ENCODE peak calls at places on chromosomes 13 and 19, in six cellular contexts. W is GM23338, T is A549, K is SK-N-SH, A is HCT116, X is K562. H is an unnamed sample. For H3K4me1, the result is how much of the 10 kb centered on the place peaks cover.

GRCh38 chr19:46954502-46955004 is 65.1 kb upstream of the NPAS1 start:
- DNase-seq in K (no peak), T (no peak), W (no peak), X (no peak), A (no peak), H (no peak)

GRCh38 chr19:42538841-42539709 is 10.8 kb upstream of the CEACAM1 start:
- DNase-seq in W (no peak), X (no peak), T (no peak), K (no peak), A (no peak), H (no peak)

GRCh38 chr19:46659151-46660007 is 1.6 kb downstream of the DACT3 start:
- DNase-seq in W (peak), X (peak), T (peak), K (peak), A (no peak), H (no peak)

GRCh38 chr13:114130708-114131580 is 1.5 kb downstream of the RASA3 start:
- DNase-seq in K (peak), T (peak), X (peak), W (peak), A (no peak), H (no peak)

GRCh38 chr19:3403489-3404323 is 37.3 kb downstream of the NFIC start:
- DNase-seq in T (no peak), K (peak), X (no peak), A (no peak), W (peak), H (no peak)

GRCh38 chr19:3653081-3653795 is 26.6 kb upstream of the CACTIN start:
- DNase-seq in A (no peak), K (no peak), X (no peak), W (no peak), T (no peak), H (no peak)

GRCh38 chr19:40800339-40800996 is 1.5 kb downstream of the EGLN2 start:
- DNase-seq in W (no peak), T (no peak), X (no peak), K (no peak), A (no peak), H (no peak)

GRCh38 chr19:7522923-7523667 is 671 bp downstream of the MCOLN1 start:
- DNase-seq in T (no peak), W (no peak), A (no peak), X (peak), K (peak), H (no peak)

GRCh38 chr19:57434386-57435061 is 601 bp upstream of the ZNF749 start:
- DNase-seq in T (no peak), A (no peak), W (peak), K (no peak), X (no peak), H (peak)
- H3K27ac ChIP-seq in T (peak), A (peak), W (peak), K (peak), X (peak), H (peak)

GRCh38 chr19:843180-843835 is 2.5 kb downstream of the PRTN3 start:
- DNase-seq in T (peak), K (peak), A (no peak), X (peak), W (peak), H (no peak)
- TF ChIP-seq REST in T (no peak), K (no peak), A (no peak), X (no peak), W (no peak), H (no peak)

GRCh38 chr19:35004517-35005255 is 4.6 kb downstream of the GRAMD1A start:
- DNase-seq in K (no peak), T (no peak), W (no peak), A (no peak), X (no peak), H (no peak)
- H3K4me1 ChIP-seq in K (under half), T (half or more), W (under half), A (under half), X (under half), H (under half)

GRCh38 chr19:10007811-10008211 is 2.5 kb downstream of the COL5A3 start:
- DNase-seq in X (no peak), K (peak), A (no peak), T (no peak), W (no peak), H (no peak)
- H3K27ac ChIP-seq in X (no peak), K (no peak), A (no peak), T (no peak), W (no peak), H (no peak)

DNA sequence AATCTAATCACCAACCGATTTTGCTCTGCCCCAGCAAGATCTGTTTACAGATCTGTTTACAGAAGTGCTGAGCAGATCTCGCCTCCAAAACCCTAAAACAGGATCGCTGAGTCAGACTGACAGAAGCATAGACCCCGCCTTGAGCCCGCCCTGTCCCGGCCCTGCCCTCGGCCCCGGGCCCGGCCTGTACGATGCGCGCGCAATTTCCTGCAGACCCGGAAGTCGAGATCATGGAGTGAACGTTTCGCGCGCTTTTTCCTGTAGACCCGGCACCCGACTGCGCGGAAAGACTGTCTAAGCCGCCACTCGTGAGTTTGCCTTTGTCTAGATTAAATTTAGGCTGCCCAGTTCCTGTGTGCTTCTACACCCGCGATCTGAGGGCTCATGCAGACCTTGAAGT is at the start of gene ZNF534:
- DNase-seq in A (no peak), T (no peak), X (peak), K (no peak), W (no peak), H (no peak)
- TF ChIP-seq REST in A (no peak), T (no peak), X (no peak), K (no peak), W (no peak), H (no peak)

GRCh38 chr19:50553134-50553703 is 15.0 kb downstream of the LRRC4B start:
- DNase-seq in W (no peak), K (no peak), X (no peak), T (no peak), A (no peak), H (no peak)
- H3K4me1 ChIP-seq in W (under half), K (under half), X (under half), T (under half), A (under half), H (under half)

GRCh38 chr13:21077360-21078353 is 16.3 kb upstream of the LATS2 start:
- DNase-seq in T (no peak), W (no peak), A (no peak), X (no peak), K (no peak), H (no peak)

GRCh38 chr13:21076265-21076653 is 14.9 kb upstream of the LATS2 start:
- DNase-seq in A (no peak), K (no peak), X (no peak), T (no peak), W (peak), H (no peak)

GRCh38 chr13:21071894-21072293 is 10.5 kb upstream of the LATS2 start:
- DNase-seq in K (no peak), T (no peak), W (no peak), X (no peak), A (no peak), H (no peak)

GRCh38 chr13:21075303-21076264 is 14.2 kb upstream of the LATS2 start:
- DNase-seq in T (no peak), A (no peak), W (peak), X (no peak), K (peak), H (no peak)

GRCh38 chr13:21074601-21075302 is 13.4 kb upstream of the LATS2 start:
- DNase-seq in T (no peak), X (no peak), W (no peak), K (no peak), A (no peak), H (no peak)
- H3K27ac ChIP-seq in T (peak), X (no peak), W (peak), K (no peak), A (no peak), H (peak)

DNA sequence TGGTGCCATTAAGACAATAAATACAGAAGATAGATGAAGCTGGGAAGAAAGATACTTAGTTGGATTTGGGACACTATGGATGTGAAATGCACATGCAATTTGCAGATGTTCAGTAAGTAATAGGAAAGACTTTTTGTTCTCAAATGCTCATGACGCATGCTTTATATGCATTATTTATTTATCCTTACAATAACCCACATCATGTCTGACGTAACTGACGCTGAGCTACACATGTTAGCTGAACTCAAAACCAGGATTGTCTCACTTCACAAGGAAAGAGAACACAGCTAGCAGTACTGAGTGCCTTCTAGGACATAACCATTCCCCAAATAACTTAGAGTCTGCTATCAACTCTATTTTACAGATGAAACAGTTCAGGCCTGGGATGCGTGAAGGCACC is 463.4 kb downstream of the FGF9 start:
- DNase-seq in T (no peak), A (no peak), K (no peak), W (no peak), X (no peak), H (no peak)
- TF ChIP-seq REST in T (no peak), A (no peak), K (no peak), W (no peak), X (no peak), H (no peak)

H was measured in Panc1.